ENCODE peak calls at places on chromosome X, in nine cellular contexts. W, X, A, N, S, E, F, R and L are unnamed samples.

GRCh38 chrX:103565752-103566151 is 19.6 kb upstream of the TCEAL4 start:
- DNase-seq in F (no peak), R (peak), W (peak), A (no peak), N (peak), X (no peak), E (peak), S (peak), L (peak)

GRCh38 chrX:109709129-109709631 is 23.9 kb downstream of the ACSL4 start:
- DNase-seq in E (no peak), F (peak), S (no peak), X (no peak), A (no peak), W (peak), R (peak), N (peak), L (peak)

GRCh38 chrX:74242050-74242449 is 61.9 kb upstream of the ZCCHC13 start:
- DNase-seq in S (peak), W (peak), N (peak), A (no peak), X (no peak), R (peak), E (no peak), F (no peak), L (peak)

GRCh38 chrX:2614911-2615310 is 76.2 kb upstream of the CD99 start:
- DNase-seq in E (peak), N (peak), R (peak), F (peak), S (peak), X (peak), A (no peak), W (peak), L (peak)

GRCh38 chrX:12307961-12308360 is 169.7 kb downstream of the FRMPD4 start:
- DNase-seq in N (no peak), S (no peak), W (no peak), X (no peak), E (no peak), R (no peak), A (no peak), F (no peak), L (no peak)

GRCh38 chrX:147803948-147804347 is 107.8 kb upstream of the FMR1 start:
- DNase-seq in R (no peak), X (peak), E (no peak), S (no peak), A (no peak), W (peak), N (no peak), F (peak), L (no peak)

GRCh38 chrX:14964500-14964899 is 91.3 kb downstream of the MOSPD2 start:
- DNase-seq in S (no peak), F (no peak), N (peak), R (peak), A (no peak), E (no peak), W (peak), X (no peak), L (no peak)

GRCh38 chrX:9351112-9351511 is 113.7 kb upstream of the TBL1X start:
- DNase-seq in F (no peak), S (no peak), R (no peak), E (no peak), X (no peak), A (no peak), N (no peak), W (no peak), L (no peak)

GRCh38 chrX:2928127-2928582 is 984 bp downstream of the ARSD start:
- DNase-seq in R (no peak), N (peak), S (no peak), A (no peak), W (no peak), X (peak), F (peak), E (no peak), L (peak)

GRCh38 chrX:14420876-14421275 is 108.5 kb upstream of the GLRA2 start:
- DNase-seq in E (no peak), A (no peak), S (no peak), N (no peak), W (peak), R (no peak), X (no peak), F (no peak), L (no peak)

GRCh38 chrX:103531002-103531401 is 11.7 kb upstream of the RAB40A start:
- DNase-seq in S (peak), N (peak), W (peak), R (peak), A (no peak), E (peak), X (no peak), F (no peak), L (peak)

GRCh38 chrX:48606091-48606490 is 8.8 kb downstream of the WDR13 start:
- DNase-seq in E (no peak), W (no peak), N (no peak), X (no peak), S (no peak), F (peak), R (no peak), A (no peak), L (no peak)

GRCh38 chrX:106726485-106727437 is at the start of gene RNF128:
- DNase-seq in E (no peak), W (peak), X (peak), A (peak), N (peak), S (no peak), R (peak), F (peak), L (no peak)

GRCh38 chrX:69085151-69085550 is 80.1 kb downstream of the PJA1 start:
- DNase-seq in X (no peak), A (no peak), R (no peak), S (no peak), F (no peak), E (no peak), W (no peak), N (no peak), L (no peak)

GRCh38 chrX:87376896-87377295 is 140.7 kb upstream of the KLHL4 start:
- DNase-seq in X (no peak), A (no peak), S (no peak), E (no peak), F (no peak), R (no peak), N (no peak), W (no peak), L (no peak)

GRCh38 chrX:7147431-7147977 is at the start of gene STS:
- DNase-seq in A (peak), R (peak), S (no peak), F (peak), E (no peak), W (peak), N (peak), X (peak), L (no peak)

GRCh38 chrX:10395643-10396042 is 224.7 kb downstream of the MID1 start:
- DNase-seq in F (no peak), S (no peak), E (no peak), W (no peak), N (no peak), A (no peak), R (no peak), X (no peak), L (no peak)

GRCh38 chrX:10393899-10394298 is 226.5 kb downstream of the MID1 start:
- DNase-seq in R (no peak), X (no peak), A (no peak), W (no peak), F (no peak), S (no peak), E (no peak), N (peak), L (no peak)

GRCh38 chrX:10393241-10393640 is 227.1 kb downstream of the MID1 start:
- DNase-seq in R (no peak), W (no peak), S (no peak), N (no peak), E (no peak), X (no peak), F (no peak), A (no peak), L (no peak)

GRCh38 chrX:10397349-10397748 is 223.0 kb downstream of the MID1 start:
- DNase-seq in R (no peak), N (no peak), W (no peak), E (no peak), X (no peak), S (no peak), A (no peak), F (no peak), L (no peak)

GRCh38 chrX:10395179-10395578 is 225.2 kb downstream of the MID1 start:
- DNase-seq in W (peak), R (no peak), N (no peak), F (no peak), A (no peak), S (no peak), X (no peak), E (no peak), L (no peak)
- H3K4me3 ChIP-seq in W (no peak), R (no peak), N (no peak), F (no peak), A (no peak), S (no peak), X (no peak), E (no peak), L (no peak)

GRCh38 chrX:49762175-49762704 is 66.5 kb upstream of the PAGE1 start:
- DNase-seq in A (no peak), X (no peak), E (no peak), R (no peak), W (no peak), N (no peak), S (no peak), F (peak), L (no peak)

GRCh38 chrX:49756692-49757091 is 60.9 kb upstream of the PAGE1 start:
- DNase-seq in R (no peak), A (no peak), E (no peak), N (no peak), W (no peak), F (no peak), S (no peak), X (no peak), L (no peak)

GRCh38 chrX:49760288-49760885 is 64.6 kb upstream of the PAGE1 start:
- DNase-seq in E (no peak), W (no peak), N (no peak), A (no peak), F (no peak), R (no peak), X (no peak), S (no peak), L (no peak)

GRCh38 chrX:49767231-49767630 is 61.9 kb upstream of the PAGE4 start:
- DNase-seq in X (no peak), N (no peak), R (peak), S (no peak), W (peak), E (no peak), A (no peak), F (no peak), L (no peak)

DNA sequence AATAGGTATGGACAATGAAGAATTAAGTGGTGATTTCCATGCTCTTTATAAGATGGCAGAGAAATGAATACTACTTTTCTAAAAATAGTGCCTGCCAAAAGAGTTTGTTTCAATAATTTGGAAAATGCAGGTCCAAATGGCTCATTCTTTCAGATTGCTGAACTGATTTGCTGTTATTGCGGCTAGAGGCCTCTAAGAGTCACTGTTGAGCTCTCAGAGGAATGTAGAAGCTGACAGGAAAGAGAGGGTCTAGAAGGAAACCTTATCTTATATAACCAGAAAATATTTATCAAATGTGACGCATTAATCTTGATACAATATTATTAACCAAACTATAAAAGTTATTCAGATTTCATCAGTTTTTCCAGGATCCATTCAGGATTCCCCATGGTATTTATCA is 65.7 kb upstream of the PAGE1 start:
- DNase-seq in A (no peak), X (peak), N (peak), W (peak), S (no peak), F (peak), E (no peak), R (peak), L (no peak)
- TF ChIP-seq CTCF in A (peak), X (peak), N (peak), W (peak), S (peak), F (peak), E (peak), R (peak), L (peak)

GRCh38 chrX:131831185-131831520 is 191.9 kb upstream of the STK26 start:
- DNase-seq in W (peak), X (no peak), R (no peak), A (no peak), S (no peak), E (no peak), N (peak), F (no peak), L (no peak)
- H3K4me3 ChIP-seq in W (no peak), X (peak), R (no peak), A (no peak), S (no peak), E (no peak), N (peak), F (peak), L (no peak)

DNA sequence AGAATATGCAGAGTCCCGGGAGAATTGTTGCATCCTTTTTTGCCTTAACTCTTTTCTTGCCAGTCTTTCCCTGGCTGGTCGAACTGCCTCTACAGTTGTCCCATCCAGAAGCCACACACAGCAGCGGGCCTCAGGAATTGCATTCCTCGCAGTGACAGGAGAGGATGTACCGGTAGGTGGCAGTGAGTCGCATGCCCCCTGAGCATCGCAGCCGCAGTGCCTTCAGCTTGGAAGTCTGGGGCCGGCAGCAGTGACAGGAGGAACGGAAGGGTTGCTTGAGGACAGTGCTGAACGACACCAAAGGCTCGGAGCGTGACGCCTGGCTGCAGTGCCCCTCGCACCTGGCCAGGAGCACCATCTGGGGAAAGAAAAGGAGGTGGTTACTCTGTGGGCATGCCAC is 23.5 kb downstream of the NDP start:
- DNase-seq in E (no peak), X (peak), R (peak), A (peak), S (no peak), W (no peak), N (no peak), F (peak), L (no peak)
- TF ChIP-seq CTCF in E (peak), X (peak), R (peak), A (peak), S (peak), W (peak), N (peak), F (peak), L (peak)

GRCh38 chrX:24054182-24055042 is at the start of gene EIF2S3:
- DNase-seq in A (peak), N (peak), W (peak), R (peak), S (peak), X (peak), F (peak), E (peak), L (peak)
- H3K4me3 ChIP-seq in A (peak), N (peak), W (no peak), R (peak), S (no peak), X (no peak), F (no peak), E (peak), L (peak)

DNA sequence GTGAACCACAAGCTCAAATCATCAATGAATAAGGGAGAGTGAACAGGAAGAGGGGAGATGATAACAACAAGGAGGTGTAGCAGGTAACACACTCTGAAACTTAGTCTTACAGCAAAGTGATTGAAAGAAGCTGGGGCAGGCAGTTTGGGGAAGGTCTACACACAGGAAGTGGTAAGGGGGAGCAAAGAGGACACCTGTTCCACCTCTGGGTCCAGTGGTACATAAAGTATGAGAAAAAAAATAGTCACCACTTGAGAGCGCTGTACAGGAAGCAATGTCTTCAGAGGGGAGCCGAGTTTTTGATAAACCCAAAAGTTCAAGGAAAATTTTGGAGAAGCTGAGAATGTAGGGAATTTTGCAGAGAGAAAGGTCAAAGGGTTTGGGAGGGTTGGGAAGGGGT is 141.8 kb downstream of the RBMX2 start:
- DNase-seq in A (no peak), R (no peak), W (no peak), F (no peak), N (no peak), S (no peak), E (no peak), X (no peak), L (no peak)
- TF ChIP-seq CTCF in A (no peak), R (no peak), W (no peak), F (no peak), N (no peak), S (no peak), E (no peak), X (no peak), L (no peak)

GRCh38 chrX:141989802-141990201 is 86.1 kb downstream of the MAGEC1 start:
- DNase-seq in W (no peak), S (no peak), X (no peak), F (no peak), E (no peak), A (no peak), R (peak), N (no peak), L (no peak)
- H3K4me3 ChIP-seq in W (no peak), S (no peak), X (no peak), F (no peak), E (no peak), A (no peak), R (no peak), N (no peak), L (no peak)

DNA sequence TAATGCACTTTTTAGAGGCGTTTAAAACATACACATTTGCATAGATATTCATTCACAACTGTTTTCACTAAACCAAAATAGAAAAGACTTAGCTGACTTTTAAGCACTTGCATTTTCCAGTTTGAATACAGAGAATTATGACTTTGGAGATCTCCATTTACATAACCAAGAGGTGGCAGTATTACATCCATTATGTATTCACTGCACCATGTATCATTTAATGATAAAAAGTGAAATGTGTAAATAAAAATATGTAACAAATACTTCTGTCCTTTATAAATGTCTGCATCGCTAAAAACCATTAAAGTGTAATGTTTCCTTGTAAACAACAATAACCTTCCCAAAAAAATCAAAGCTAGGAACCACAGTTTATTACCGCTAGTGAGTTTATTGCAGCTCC is 413.2 kb downstream of the FGF13 start:
- DNase-seq in S (no peak), W (no peak), A (no peak), E (no peak), X (no peak), N (no peak), R (no peak), F (no peak), L (no peak)
- TF ChIP-seq CTCF in S (no peak), W (no peak), A (no peak), E (no peak), X (no peak), N (no peak), R (no peak), F (no peak), L (no peak)

GRCh38 chrX:40083120-40083978 is 14.4 kb downstream of the BCOR start:
- DNase-seq in R (no peak), F (peak), W (no peak), E (no peak), X (peak), N (no peak), A (no peak), S (no peak), L (no peak)
- H3K4me3 ChIP-seq in R (peak), F (peak), W (peak), E (peak), X (peak), N (peak), A (peak), S (peak), L (peak)

GRCh38 chrX:40149286-40150175 is 51.8 kb upstream of the BCOR start:
- DNase-seq in R (no peak), E (no peak), S (no peak), A (no peak), X (peak), F (peak), N (no peak), W (no peak), L (no peak)
- TF ChIP-seq CTCF in R (no peak), E (no peak), S (no peak), A (no peak), X (no peak), F (no peak), N (no peak), W (no peak), L (no peak)